ENCODE peak calls at places on chromosome 4, in ten cellular contexts. I is NCI-H524; Z is fibroblast of mammary gland; T is stomach; W is stimulated activated CD4-positive, alpha-beta T cell treated with anti-CD3 and anti-CD28 coated beads, Interleukin-2, amount 100 ng/mL, for 48 hours; B is ureter; C is LoVo; Q is hypothalamus; R is DMS153; F is RPMI8226. U is an unnamed sample.

GRCh38 chr4:7784131-7784870 is 155.4 kb downstream of the AFAP1 start:
- DNase-seq in I (no peak), Z (no peak), T (no peak), W (no peak), B (no peak), C (no peak), Q (no peak), R (no peak), F (no peak), U (no peak)

GRCh38 chr4:87209696-87210095 is 10.7 kb downstream of the KLHL8 start:
- DNase-seq in I (no peak), Z (peak; percentile 22), T (peak; percentile 42), W (no peak), B (no peak), C (no peak), Q (no peak), R (no peak), F (no peak), U (no peak)

GRCh38 chr4:1285790-1286553 is 3.7 kb upstream of the MAEA start:
- DNase-seq in I (peak; percentile 18), Z (peak; percentile 40), T (no peak), W (peak; percentile 40), B (no peak), C (no peak), Q (no peak), R (no peak), F (peak; percentile 38), U (no peak)

GRCh38 chr4:173367285-173367684 is 3.5 kb upstream of the SAP30 start:
- DNase-seq in I (no peak), Z (peak; percentile 41), T (no peak), W (no peak), B (no peak), C (no peak), Q (no peak), R (no peak), F (no peak), U (no peak)

GRCh38 chr4:77194366-77194765 is 37.4 kb downstream of the CCNG2 start:
- DNase-seq in I (no peak), Z (no peak), T (no peak), W (no peak), B (no peak), C (no peak), Q (no peak), R (no peak), F (no peak), U (no peak)

GRCh38 chr4:56750231-56750630 is 69.1 kb upstream of the HOPX start:
- DNase-seq in I (no peak), Z (no peak), T (no peak), W (no peak), B (no peak), C (no peak), Q (no peak), R (no peak), F (no peak), U (no peak)

GRCh38 chr4:87270144-87270543 is 49.7 kb upstream of the KLHL8 start:
- DNase-seq in I (peak; percentile 12), Z (peak; percentile 59), T (no peak), W (no peak), B (no peak), C (peak; percentile 53), Q (peak; percentile 3), R (peak; percentile 18), F (no peak), U (no peak)

GRCh38 chr4:171519457-171519856 is 293.7 kb upstream of the GALNTL6 start:
- DNase-seq in I (no peak), Z (no peak), T (no peak), W (no peak), B (no peak), C (no peak), Q (no peak), R (no peak), F (no peak), U (no peak)

GRCh38 chr4:181939199-181939945 is 303.8 kb upstream of the TENM3 start:
- DNase-seq in I (no peak), Z (no peak), T (no peak), W (no peak), B (no peak), C (no peak), Q (no peak), R (no peak), F (no peak), U (no peak)

GRCh38 chr4:27714073-27714472 is 853.4 kb downstream of the STIM2 start:
- DNase-seq in I (no peak), Z (peak; percentile 5), T (no peak), W (no peak), B (no peak), C (no peak), Q (no peak), R (peak; percentile 74), F (no peak), U (no peak)

GRCh38 chr4:156298230-156298629 is 344.6 kb upstream of the CTSO start:
- DNase-seq in I (no peak), Z (peak; percentile 92), T (no peak), W (no peak), B (no peak), C (no peak), Q (no peak), R (peak; percentile 90), F (no peak), U (no peak)

GRCh38 chr4:63620271-63620670 is 789.0 kb downstream of the TECRL start:
- DNase-seq in I (peak; percentile 97), Z (no peak), T (no peak), W (no peak), B (no peak), C (no peak), Q (no peak), R (peak; percentile 63), F (no peak), U (peak; percentile 93)

GRCh38 chr4:74252933-74253332 is 55.3 kb upstream of the EPGN start:
- DNase-seq in I (no peak), Z (no peak), T (no peak), W (no peak), B (no peak), C (no peak), Q (no peak), R (no peak), F (no peak), U (no peak)

GRCh38 chr4:113157086-113157857 is 107.8 kb downstream of the ANK2 start:
- DNase-seq in I (peak; percentile 37), Z (no peak), T (no peak), W (no peak), B (no peak), C (no peak), Q (no peak), R (no peak), F (no peak), U (no peak)